ENCODE peak calls at places on chromosomes 13 and 19, in eight cellular contexts. M is adrenal gland, D is heart left ventricle, L is uterus, X is IMR-90, C is tibial nerve, U is upper lobe of left lung, N is transverse colon. S is an unnamed sample.

GRCh38 chr19:1945899-1946298 is 4.9 kb downstream of the CSNK1G2 start:
- DNase-seq in M (peak; percentile 66), D (no peak), L (peak; percentile 50), X (no peak), C (no peak), U (peak; percentile 66), N (peak; percentile 65), S (peak; percentile 39)

GRCh38 chr13:21800847-21801616 is 130.2 kb downstream of the FGF9 start:
- DNase-seq in M (no peak), D (no peak), L (no peak), X (peak; percentile 24), C (no peak), U (no peak), N (no peak), S (no peak)

GRCh38 chr19:30391554-30392551 is 19.7 kb downstream of the ZNF536 start:
- DNase-seq in M (no peak), D (no peak), L (no peak), X (no peak), C (no peak), U (no peak), N (no peak), S (no peak)

GRCh38 chr13:98507060-98507797 is 69.7 kb downstream of the STK24 start:
- DNase-seq in M (peak; percentile 64), D (peak; percentile 78), L (peak; percentile 62), X (no peak), C (no peak), U (peak; percentile 48), N (peak; percentile 62), S (peak; percentile 76)

GRCh38 chr13:112734696-112735547 is 45.1 kb downstream of the ATP11A start:
- DNase-seq in M (no peak), D (no peak), L (no peak), X (peak; percentile 18), C (no peak), U (no peak), N (no peak), S (no peak)

GRCh38 chr19:2782357-2782935 is 627 bp downstream of the SGTA start:
- DNase-seq in M (peak; percentile 36), D (no peak), L (no peak), X (no peak), C (no peak), U (no peak), N (peak; percentile 18), S (peak; percentile 16)

GRCh38 chr19:18853755-18854427 is 22.1 kb downstream of the UPF1 start:
- DNase-seq in M (no peak), D (no peak), L (no peak), X (no peak), C (no peak), U (peak; percentile 54), N (no peak), S (no peak)

GRCh38 chr19:18697680-18698079 is 14.2 kb downstream of the CRTC1 start:
- DNase-seq in M (no peak), D (no peak), L (no peak), X (no peak), C (no peak), U (no peak), N (peak; percentile 46), S (peak; percentile 75)

GRCh38 chr19:7681336-7682174 is 922 bp downstream of the TRAPPC5 start:
- DNase-seq in M (peak; percentile 87), D (peak; percentile 79), L (peak; percentile 64), X (peak; percentile 70), C (peak; percentile 42), U (peak; percentile 79), N (peak; percentile 82), S (peak; percentile 81)
- TF ChIP-seq POLR2A in M (no peak), D (no peak), L (no peak), X (no peak), C (no peak), U (no peak), N (no peak), S (no peak)

DNA sequence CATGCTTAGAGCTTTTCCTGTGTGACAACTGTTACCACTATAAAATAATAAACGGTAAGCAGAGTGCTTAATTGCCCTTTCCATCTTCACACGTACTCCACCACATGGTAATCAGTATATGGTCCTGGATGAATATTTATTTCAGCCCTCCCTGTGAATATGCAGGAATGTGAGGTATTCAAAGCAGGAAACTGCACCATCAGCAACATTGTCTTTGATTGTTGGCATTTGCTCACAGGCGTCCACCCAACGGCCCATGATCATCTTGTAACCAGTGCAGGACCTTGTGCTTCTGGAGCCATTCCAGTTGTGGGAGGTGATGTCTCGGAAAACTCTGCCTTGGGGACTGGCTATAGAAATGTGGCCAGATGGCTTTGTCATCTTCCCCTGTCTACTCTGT is 132.6 kb downstream of the COG6 start:
- DNase-seq in M (no peak), D (peak; percentile 41), L (no peak), X (no peak), C (no peak), U (no peak), N (no peak), S (no peak)
- H3K4me3 ChIP-seq in M (no peak overlapping the region), D (no peak overlapping the region), L (no peak overlapping the region), X (no peak overlapping the region), C (no peak overlapping the region), U (no peak overlapping the region), N (no peak overlapping the region), S (no peak overlapping the region)

GRCh38 chr13:45332831-45333219 is 8.2 kb downstream of the TPT1 start:
- DNase-seq in M (no peak), D (no peak), L (no peak), X (no peak), C (no peak), U (no peak), N (no peak), S (no peak)

GRCh38 chr13:45336025-45336800 is 4.8 kb downstream of the TPT1 start:
- DNase-seq in M (no peak), D (no peak), L (no peak), X (no peak), C (no peak), U (no peak), N (no peak), S (no peak)

GRCh38 chr13:45335397-45336024 is 5.5 kb downstream of the TPT1 start:
- DNase-seq in M (no peak), D (no peak), L (no peak), X (no peak), C (no peak), U (no peak), N (no peak), S (no peak)

GRCh38 chr13:45333251-45333972 is 7.6 kb downstream of the TPT1 start:
- DNase-seq in M (no peak), D (no peak), L (no peak), X (no peak), C (no peak), U (no peak), N (no peak), S (no peak)

GRCh38 chr13:45333973-45334922 is 6.7 kb downstream of the TPT1 start:
- DNase-seq in M (no peak), D (no peak), L (no peak), X (peak; percentile 62), C (no peak), U (no peak), N (no peak), S (no peak)
- TF ChIP-seq POLR2A in M (no peak), D (no peak), L (no peak), X (peak; percentile 69), C (no peak), U (no peak), N (no peak), S (peak; percentile 16)

GRCh38 chr19:640156-640548 is 473 bp downstream of the FGF22 start:
- DNase-seq in M (no peak), D (no peak), L (no peak), X (no peak), C (no peak), U (no peak), N (no peak), S (no peak)
- H3K4me3 ChIP-seq in M (peak overlapping the region; percentile 63), D (peak overlapping the region; percentile 46), L (peak overlapping the region; percentile 44), X (peak overlapping the region; percentile 49), C (peak overlapping the region; percentile 42), U (no peak overlapping the region), N (peak overlapping the region; percentile 23), S (no peak overlapping the region)

GRCh38 chr19:5612891-5613290 is 9.7 kb downstream of the SAFB2 start:
- DNase-seq in M (no peak), D (no peak), L (no peak), X (no peak), C (no peak), U (no peak), N (no peak), S (no peak)

GRCh38 chr19:5609881-5610280 is 12.7 kb downstream of the SAFB2 start:
- DNase-seq in M (no peak), D (no peak), L (no peak), X (no peak), C (no peak), U (no peak), N (no peak), S (no peak)

GRCh38 chr19:5615756-5616327 is 6.7 kb downstream of the SAFB2 start:
- DNase-seq in M (no peak), D (no peak), L (no peak), X (peak; percentile 59), C (no peak), U (no peak), N (no peak), S (no peak)

GRCh38 chr19:5617080-5617479 is 5.5 kb downstream of the SAFB2 start:
- DNase-seq in M (no peak), D (no peak), L (no peak), X (no peak), C (no peak), U (no peak), N (no peak), S (no peak)

GRCh38 chr19:5613466-5613865 is 9.1 kb downstream of the SAFB2 start:
- DNase-seq in M (no peak), D (no peak), L (no peak), X (no peak), C (no peak), U (no peak), N (no peak), S (no peak)
- TF ChIP-seq POLR2A in M (no peak), D (no peak), L (no peak), X (no peak), C (no peak), U (no peak), N (no peak), S (no peak)

GRCh38 chr13:66751691-66752090 is 478.4 kb downstream of the PCDH9 start:
- DNase-seq in M (no peak), D (no peak), L (no peak), X (no peak), C (no peak), U (no peak), N (no peak), S (no peak)
- H3K4me3 ChIP-seq in M (no peak overlapping the region), D (peak overlapping the region; percentile 4), L (no peak overlapping the region), X (no peak overlapping the region), C (no peak overlapping the region), U (no peak overlapping the region), N (no peak overlapping the region), S (no peak overlapping the region)

DNA sequence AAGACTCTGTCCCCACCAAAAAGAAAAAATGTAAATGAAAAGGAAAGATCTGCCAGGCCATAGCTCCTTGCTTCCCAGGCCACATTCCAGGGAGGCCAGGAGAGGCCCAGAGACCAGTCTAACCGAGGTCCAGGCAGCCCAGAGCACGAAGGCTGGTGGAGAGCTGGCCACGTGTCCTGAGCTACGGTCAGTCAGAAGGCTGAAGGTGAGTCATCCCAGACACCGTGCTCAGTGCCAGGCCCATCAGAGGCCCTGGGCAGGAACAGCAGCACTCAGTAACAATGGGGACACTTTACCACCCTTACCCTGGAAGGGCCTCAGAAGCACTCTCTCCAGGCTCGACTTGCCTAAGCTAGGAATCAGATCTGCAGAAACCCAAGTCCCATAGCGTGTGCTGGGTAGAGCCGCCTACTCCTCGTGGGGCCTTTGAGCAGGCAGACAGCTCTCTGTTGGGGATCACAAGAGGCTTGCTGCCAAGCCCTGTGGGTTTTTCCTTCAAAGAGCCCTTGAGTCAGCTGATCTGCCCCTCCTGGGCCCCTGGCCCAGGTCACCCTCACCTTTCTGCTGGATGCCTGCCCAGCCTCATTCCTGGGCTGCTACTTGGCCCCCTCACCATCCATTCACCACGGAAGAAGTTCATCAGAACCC is 11.6 kb upstream of the DNMT1 start:
- DNase-seq in M (peak; percentile 86), D (no peak), L (no peak), X (peak; percentile 66), C (no peak), U (no peak), N (no peak), S (no peak)
- TF ChIP-seq POLR2A in M (no peak), D (no peak), L (no peak), X (no peak), C (no peak), U (no peak), N (no peak), S (no peak)

S was measured in body of pancreas.